ENCODE peak calls at places on chromosomes 1 and 21, in six cellular contexts. One of them, this sample, is unnamed.

GRCh38 chr1:161226320-161226711 is 456 bp downstream of the TOMM40L start:
- DNase-seq in fibroblast of mammary gland: no peak
- DNase-seq in iris pigment epithelial cell: no peak
- DNase-seq in Calu3: no peak
- DNase-seq in aorta: no peak
- DNase-seq in upper lobe of right lung: no peak
- DNase-seq in this sample: no peak

GRCh38 chr21:26954591-26955214 is 12.2 kb downstream of the ADAMTS5 start:
- DNase-seq in fibroblast of mammary gland: peak; percentile 54
- DNase-seq in iris pigment epithelial cell: no peak
- DNase-seq in Calu3: no peak
- DNase-seq in aorta: no peak
- DNase-seq in upper lobe of right lung: no peak
- DNase-seq in this sample: no peak

GRCh38 chr1:84145051-84145450 is 980 bp downstream of the PRKACB start:
- DNase-seq in fibroblast of mammary gland: no peak
- DNase-seq in iris pigment epithelial cell: peak; percentile 24
- DNase-seq in Calu3: no peak
- DNase-seq in aorta: no peak
- DNase-seq in upper lobe of right lung: no peak
- DNase-seq in this sample: no peak

GRCh38 chr1:152053375-152053774 is 16.6 kb upstream of the S100A11 start:
- DNase-seq in fibroblast of mammary gland: no peak
- DNase-seq in iris pigment epithelial cell: no peak
- DNase-seq in Calu3: no peak
- DNase-seq in aorta: no peak
- DNase-seq in upper lobe of right lung: no peak
- DNase-seq in this sample: no peak

GRCh38 chr1:233087001-233087881 is 136.8 kb downstream of the NTPCR start:
- DNase-seq in fibroblast of mammary gland: no peak
- DNase-seq in iris pigment epithelial cell: no peak
- DNase-seq in Calu3: no peak
- DNase-seq in aorta: no peak
- DNase-seq in upper lobe of right lung: no peak
- DNase-seq in this sample: no peak

GRCh38 chr1:110308247-110308646 is 30.9 kb upstream of the RBM15 start:
- DNase-seq in fibroblast of mammary gland: peak; percentile 82
- DNase-seq in iris pigment epithelial cell: peak; percentile 90
- DNase-seq in Calu3: no peak
- DNase-seq in aorta: no peak
- DNase-seq in upper lobe of right lung: no peak
- DNase-seq in this sample: no peak

GRCh38 chr1:246583056-246583440 is 16.8 kb downstream of the CNST start:
- DNase-seq in fibroblast of mammary gland: no peak
- DNase-seq in iris pigment epithelial cell: no peak
- DNase-seq in Calu3: no peak
- DNase-seq in aorta: no peak
- DNase-seq in upper lobe of right lung: no peak
- DNase-seq in this sample: no peak

GRCh38 chr1:81020506-81020905 is 780.2 kb upstream of the ADGRL2 start:
- DNase-seq in fibroblast of mammary gland: no peak
- DNase-seq in iris pigment epithelial cell: no peak
- DNase-seq in Calu3: no peak
- DNase-seq in aorta: no peak
- DNase-seq in upper lobe of right lung: no peak
- DNase-seq in this sample: no peak

GRCh38 chr1:91621907-91622306 is 121.3 kb downstream of the CDC7 start:
- DNase-seq in fibroblast of mammary gland: no peak
- DNase-seq in iris pigment epithelial cell: no peak
- DNase-seq in Calu3: no peak
- DNase-seq in aorta: no peak
- DNase-seq in upper lobe of right lung: no peak
- DNase-seq in this sample: no peak

GRCh38 chr1:28718601-28719331 is 18.0 kb upstream of the YTHDF2 start:
- DNase-seq in fibroblast of mammary gland: peak; percentile 65
- DNase-seq in iris pigment epithelial cell: peak; percentile 71
- DNase-seq in Calu3: no peak
- DNase-seq in aorta: peak; percentile 60
- DNase-seq in upper lobe of right lung: no peak
- DNase-seq in this sample: no peak

GRCh38 chr1:230167419-230167852 is 100.4 kb downstream of the GALNT2 start:
- DNase-seq in fibroblast of mammary gland: peak; percentile 83
- DNase-seq in iris pigment epithelial cell: peak; percentile 56
- DNase-seq in Calu3: peak; percentile 57
- DNase-seq in aorta: no peak
- DNase-seq in upper lobe of right lung: no peak
- DNase-seq in this sample: peak; percentile 44

GRCh38 chr1:119679223-119679622 is 31.2 kb upstream of the ZNF697 start:
- DNase-seq in fibroblast of mammary gland: no peak
- DNase-seq in iris pigment epithelial cell: no peak
- DNase-seq in Calu3: no peak
- DNase-seq in aorta: no peak
- DNase-seq in upper lobe of right lung: no peak
- DNase-seq in this sample: no peak

GRCh38 chr1:246789454-246790339 is 65.5 kb downstream of the SCCPDH start:
- DNase-seq in fibroblast of mammary gland: no peak
- DNase-seq in iris pigment epithelial cell: no peak
- DNase-seq in Calu3: no peak
- DNase-seq in aorta: no peak
- DNase-seq in upper lobe of right lung: no peak
- DNase-seq in this sample: no peak

GRCh38 chr1:9417695-9418094 is 121.6 kb upstream of the SLC25A33 start:
- DNase-seq in fibroblast of mammary gland: no peak
- DNase-seq in iris pigment epithelial cell: no peak
- DNase-seq in Calu3: no peak
- DNase-seq in aorta: no peak
- DNase-seq in upper lobe of right lung: no peak
- DNase-seq in this sample: no peak

This sample was measured in LoVo.